ENCODE peak calls at places on chromosomes 13 and 19, in four cellular contexts. D is endodermal cell, L is mesothelial cell of epicardium, J is hepatocyte. Y is an unnamed sample.

GRCh38 chr19:36604656-36605100 is 435 bp upstream of the ZNF382 start:
- DNase-seq in L (peak), J (peak), D (peak), Y (no peak)

GRCh38 chr13:75469087-75469486 is 12.9 kb downstream of the TBC1D4 start:
- DNase-seq in L (no peak), J (no peak), D (no peak), Y (no peak)

GRCh38 chr19:50399368-50399745 is 15.2 kb downstream of the POLD1 start:
- DNase-seq in J (no peak), D (no peak), L (no peak), Y (no peak)

GRCh38 chr19:13817018-13817614 is 21.9 kb downstream of the ZSWIM4 start:
- DNase-seq in D (peak), J (peak), L (no peak), Y (no peak)

GRCh38 chr19:35977446-35978222 is 17.4 kb upstream of the SDHAF1 start:
- DNase-seq in D (peak), J (no peak), L (no peak), Y (no peak)

GRCh38 chr13:110426745-110427144 is 119.7 kb downstream of the COL4A2 start:
- DNase-seq in J (no peak), L (no peak), D (no peak), Y (no peak)

GRCh38 chr19:55206664-55207500 is 2.4 kb downstream of the PTPRH start:
- DNase-seq in D (peak), L (peak), J (peak), Y (peak)

GRCh38 chr13:67474114-67474513 is 244.0 kb upstream of the PCDH9 start:
- DNase-seq in L (no peak), D (no peak), J (no peak), Y (no peak)

GRCh38 chr13:50797081-50797480 is 46.4 kb downstream of the DLEU7 start:
- DNase-seq in J (no peak), D (no peak), L (no peak), Y (no peak)

DNA sequence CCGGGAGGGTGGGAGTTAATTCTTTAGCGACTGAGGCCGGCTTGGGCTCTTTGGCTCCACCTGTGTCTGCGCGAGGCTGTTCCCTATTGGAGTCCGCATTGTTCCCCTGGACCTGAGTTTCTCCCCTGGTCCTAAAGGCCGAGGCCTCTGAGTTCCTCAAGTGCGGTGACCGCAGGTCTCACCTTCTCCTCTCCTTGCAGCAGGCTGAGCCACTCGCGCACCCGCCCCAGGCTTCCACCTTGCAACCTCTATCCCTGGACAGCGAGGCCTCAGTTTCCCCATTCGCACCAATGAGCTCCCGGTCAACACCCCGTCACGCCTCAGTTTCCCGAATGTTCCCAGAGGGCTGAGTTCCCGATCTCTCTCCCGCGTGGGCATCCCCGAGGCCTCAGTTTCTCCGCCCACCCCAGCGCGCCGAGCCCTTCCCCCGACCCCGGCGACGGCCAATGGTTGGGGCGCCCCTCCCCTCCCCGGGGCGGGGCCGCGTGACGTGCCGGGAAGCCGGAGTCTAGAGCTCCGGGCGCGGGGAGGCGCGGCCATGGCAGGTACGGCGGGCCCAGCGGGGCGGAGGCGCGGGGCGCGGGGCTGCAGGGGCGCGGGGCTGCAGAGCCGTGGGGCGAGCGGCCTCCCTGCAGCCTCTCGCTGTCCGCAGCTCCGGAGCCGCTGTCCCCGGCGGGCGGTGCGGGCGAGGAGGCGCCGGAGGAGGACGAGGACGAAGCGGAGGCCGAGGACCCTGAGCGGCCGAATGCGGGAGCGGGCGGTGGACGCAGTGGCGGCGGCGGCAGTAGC is at the start of gene MPND:
- DNase-seq in D (peak), L (peak), J (peak), Y (peak)
- TF ChIP-seq CTCF in D (peak), L (peak), J (peak), Y (peak)

GRCh38 chr13:112626124-112626523 is 38.2 kb upstream of the TUBGCP3 start:
- DNase-seq in J (no peak), L (no peak), D (no peak), Y (no peak)
- TF ChIP-seq CTCF in J (no peak), L (no peak), D (no peak), Y (no peak)

GRCh38 chr13:97028441-97029299 is 34.4 kb upstream of the OXGR1 start:
- DNase-seq in D (peak), L (peak), J (peak), Y (no peak)
- TF ChIP-seq CTCF in D (peak), L (peak), J (peak), Y (peak)

DNA sequence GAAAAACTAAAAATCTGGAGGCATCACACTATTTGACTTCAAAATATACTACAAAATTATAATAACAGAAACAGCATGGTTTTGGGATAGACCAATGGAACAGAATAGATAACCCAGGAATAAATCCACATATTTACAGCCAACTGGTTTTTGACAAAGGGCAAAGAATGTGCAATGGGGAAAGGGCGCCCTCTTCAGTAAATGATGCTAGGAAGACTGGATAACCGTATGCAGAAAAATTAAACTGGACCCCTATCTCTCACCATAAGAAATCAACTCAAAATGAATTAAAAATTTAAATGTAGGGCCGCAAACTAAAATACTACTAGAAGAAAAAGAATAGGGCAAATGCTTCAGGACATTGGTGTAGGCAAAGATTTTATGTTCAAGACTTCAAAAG is 440.5 kb upstream of the SGCG start:
- DNase-seq in L (no peak), J (no peak), D (peak), Y (no peak)
- TF ChIP-seq CTCF in L (no peak), J (peak), D (peak), Y (no peak)